ENCODE peak calls at places on chromosomes 1 and 21, in eight cellular contexts. One of them, this sample, is unnamed.

GRCh38 chr1:65658122-65658521 is 134.6 kb upstream of the PDE4B start:
- DNase-seq in NCI-H2081: no peak
- DNase-seq in PC-9: no peak
- DNase-seq in NCI-H2029: no peak
- DNase-seq in central memory CD4-positive, alpha-beta T cell: no peak
- DNase-seq in NCI-H1105 treated with DMSO at 0.1 percent for 48 hours: no peak
- DNase-seq in activated T-helper 1 cell treated with Interleukin-2 at 50 U/mL for 16 hours: no peak
- DNase-seq in cardiac fibroblast: no peak
- DNase-seq in this sample: no peak

GRCh38 chr1:28509705-28510349 is 4.0 kb downstream of the RCC1 start:
- DNase-seq in NCI-H2029: no peak
- DNase-seq in NCI-H1105 treated with DMSO at 0.1 percent for 48 hours: no peak
- DNase-seq in central memory CD4-positive, alpha-beta T cell: no peak
- DNase-seq in PC-9: no peak
- DNase-seq in cardiac fibroblast: peak; percentile 40
- DNase-seq in activated T-helper 1 cell treated with Interleukin-2 at 50 U/mL for 16 hours: no peak
- DNase-seq in NCI-H2081: peak; percentile 14
- DNase-seq in this sample: no peak

GRCh38 chr21:14383596-14384210 is 757 bp upstream of the HSPA13 start:
- DNase-seq in NCI-H2081: no peak
- DNase-seq in activated T-helper 1 cell treated with Interleukin-2 at 50 U/mL for 16 hours: no peak
- DNase-seq in cardiac fibroblast: peak; percentile 52
- DNase-seq in PC-9: no peak
- DNase-seq in NCI-H2029: no peak
- DNase-seq in central memory CD4-positive, alpha-beta T cell: no peak
- DNase-seq in NCI-H1105 treated with DMSO at 0.1 percent for 48 hours: peak; percentile 58
- DNase-seq in this sample: peak; percentile 14

GRCh38 chr21:32257952-32258785 is 20.7 kb downstream of the MIS18A start:
- DNase-seq in PC-9: peak; percentile 65
- DNase-seq in activated T-helper 1 cell treated with Interleukin-2 at 50 U/mL for 16 hours: no peak
- DNase-seq in NCI-H1105 treated with DMSO at 0.1 percent for 48 hours: peak; percentile 78
- DNase-seq in NCI-H2081: peak; percentile 73
- DNase-seq in NCI-H2029: peak; percentile 76
- DNase-seq in central memory CD4-positive, alpha-beta T cell: peak; percentile 10
- DNase-seq in cardiac fibroblast: peak; percentile 91
- DNase-seq in this sample: peak; percentile 79

GRCh38 chr1:153805042-153805745 is 30.0 kb downstream of the SLC27A3 start:
- DNase-seq in activated T-helper 1 cell treated with Interleukin-2 at 50 U/mL for 16 hours: peak; percentile 39
- DNase-seq in central memory CD4-positive, alpha-beta T cell: peak; percentile 86
- DNase-seq in NCI-H2081: no peak
- DNase-seq in cardiac fibroblast: peak; percentile 76
- DNase-seq in PC-9: peak; percentile 33
- DNase-seq in NCI-H2029: peak; percentile 49
- DNase-seq in NCI-H1105 treated with DMSO at 0.1 percent for 48 hours: peak; percentile 8
- DNase-seq in this sample: peak; percentile 91

GRCh38 chr1:24591781-24592180 is 35.9 kb downstream of the NCMAP start:
- DNase-seq in central memory CD4-positive, alpha-beta T cell: no peak
- DNase-seq in NCI-H2029: no peak
- DNase-seq in NCI-H2081: no peak
- DNase-seq in PC-9: no peak
- DNase-seq in cardiac fibroblast: no peak
- DNase-seq in NCI-H1105 treated with DMSO at 0.1 percent for 48 hours: no peak
- DNase-seq in activated T-helper 1 cell treated with Interleukin-2 at 50 U/mL for 16 hours: no peak
- DNase-seq in this sample: no peak

GRCh38 chr1:245599413-245600174 is 444.8 kb downstream of the KIF26B start:
- DNase-seq in NCI-H2029: no peak
- DNase-seq in PC-9: no peak
- DNase-seq in NCI-H1105 treated with DMSO at 0.1 percent for 48 hours: no peak
- DNase-seq in cardiac fibroblast: peak; percentile 98
- DNase-seq in activated T-helper 1 cell treated with Interleukin-2 at 50 U/mL for 16 hours: no peak
- DNase-seq in central memory CD4-positive, alpha-beta T cell: no peak
- DNase-seq in NCI-H2081: no peak
- DNase-seq in this sample: no peak

GRCh38 chr1:179926494-179927205 is 28.0 kb upstream of the CEP350 start:
- DNase-seq in NCI-H2029: no peak
- DNase-seq in NCI-H1105 treated with DMSO at 0.1 percent for 48 hours: no peak
- DNase-seq in activated T-helper 1 cell treated with Interleukin-2 at 50 U/mL for 16 hours: no peak
- DNase-seq in PC-9: no peak
- DNase-seq in cardiac fibroblast: peak; percentile 67
- DNase-seq in NCI-H2081: no peak
- DNase-seq in central memory CD4-positive, alpha-beta T cell: no peak
- DNase-seq in this sample: no peak

GRCh38 chr1:55314740-55315139 is 99.6 kb upstream of the USP24 start:
- DNase-seq in activated T-helper 1 cell treated with Interleukin-2 at 50 U/mL for 16 hours: no peak
- DNase-seq in central memory CD4-positive, alpha-beta T cell: no peak
- DNase-seq in PC-9: peak; percentile 25
- DNase-seq in NCI-H2029: peak; percentile 82
- DNase-seq in NCI-H2081: no peak
- DNase-seq in cardiac fibroblast: no peak
- DNase-seq in NCI-H1105 treated with DMSO at 0.1 percent for 48 hours: no peak
- DNase-seq in this sample: no peak

GRCh38 chr1:115337633-115338456 is at the start of gene NGF:
- DNase-seq in activated T-helper 1 cell treated with Interleukin-2 at 50 U/mL for 16 hours: no peak
- DNase-seq in cardiac fibroblast: peak; percentile 59
- DNase-seq in NCI-H2081: peak; percentile 4
- DNase-seq in NCI-H2029: no peak
- DNase-seq in NCI-H1105 treated with DMSO at 0.1 percent for 48 hours: peak; percentile 68
- DNase-seq in central memory CD4-positive, alpha-beta T cell: no peak
- DNase-seq in PC-9: peak; percentile 52
- DNase-seq in this sample: no peak

GRCh38 chr1:232726048-232726779 is 79.0 kb upstream of the MAP10 start:
- DNase-seq in NCI-H2081: no peak
- DNase-seq in NCI-H2029: no peak
- DNase-seq in cardiac fibroblast: peak; percentile 12
- DNase-seq in central memory CD4-positive, alpha-beta T cell: no peak
- DNase-seq in activated T-helper 1 cell treated with Interleukin-2 at 50 U/mL for 16 hours: no peak
- DNase-seq in NCI-H1105 treated with DMSO at 0.1 percent for 48 hours: no peak
- DNase-seq in PC-9: no peak
- DNase-seq in this sample: peak; percentile 10

GRCh38 chr1:201326710-201327109 is 43.4 kb downstream of the PKP1 start:
- DNase-seq in activated T-helper 1 cell treated with Interleukin-2 at 50 U/mL for 16 hours: no peak
- DNase-seq in central memory CD4-positive, alpha-beta T cell: no peak
- DNase-seq in PC-9: no peak
- DNase-seq in NCI-H1105 treated with DMSO at 0.1 percent for 48 hours: no peak
- DNase-seq in NCI-H2081: no peak
- DNase-seq in cardiac fibroblast: no peak
- DNase-seq in NCI-H2029: no peak
- DNase-seq in this sample: no peak

GRCh38 chr21:29647353-29647781 is 292.4 kb downstream of the GRIK1 start:
- DNase-seq in activated T-helper 1 cell treated with Interleukin-2 at 50 U/mL for 16 hours: no peak
- DNase-seq in NCI-H2029: no peak
- DNase-seq in PC-9: no peak
- DNase-seq in cardiac fibroblast: peak; percentile 84
- DNase-seq in central memory CD4-positive, alpha-beta T cell: no peak
- DNase-seq in NCI-H2081: no peak
- DNase-seq in NCI-H1105 treated with DMSO at 0.1 percent for 48 hours: no peak
- DNase-seq in this sample: no peak

GRCh38 chr1:40650075-40650474 is 15.4 kb downstream of the RIMS3 start:
- DNase-seq in NCI-H1105 treated with DMSO at 0.1 percent for 48 hours: no peak
- DNase-seq in PC-9: no peak
- DNase-seq in central memory CD4-positive, alpha-beta T cell: no peak
- DNase-seq in cardiac fibroblast: no peak
- DNase-seq in NCI-H2081: no peak
- DNase-seq in activated T-helper 1 cell treated with Interleukin-2 at 50 U/mL for 16 hours: no peak
- DNase-seq in NCI-H2029: peak; percentile 60
- DNase-seq in this sample: peak; percentile 58

GRCh38 chr1:42680921-42681683 is 1.1 kb upstream of the YBX1 start:
- DNase-seq in NCI-H2081: peak; percentile 56
- DNase-seq in central memory CD4-positive, alpha-beta T cell: peak; percentile 42
- DNase-seq in NCI-H2029: no peak
- DNase-seq in activated T-helper 1 cell treated with Interleukin-2 at 50 U/mL for 16 hours: no peak
- DNase-seq in PC-9: no peak
- DNase-seq in NCI-H1105 treated with DMSO at 0.1 percent for 48 hours: peak; percentile 58
- DNase-seq in cardiac fibroblast: peak; percentile 30
- DNase-seq in this sample: peak; percentile 31

GRCh38 chr1:164588388-164589341 is 29.7 kb downstream of the PBX1 start:
- DNase-seq in central memory CD4-positive, alpha-beta T cell: no peak
- DNase-seq in NCI-H2029: no peak
- DNase-seq in NCI-H2081: peak; percentile 26
- DNase-seq in activated T-helper 1 cell treated with Interleukin-2 at 50 U/mL for 16 hours: no peak
- DNase-seq in PC-9: no peak
- DNase-seq in cardiac fibroblast: peak; percentile 90
- DNase-seq in NCI-H1105 treated with DMSO at 0.1 percent for 48 hours: peak; percentile 85
- DNase-seq in this sample: no peak

GRCh38 chr1:82515650-82516049 is 714.9 kb downstream of the ADGRL2 start:
- DNase-seq in activated T-helper 1 cell treated with Interleukin-2 at 50 U/mL for 16 hours: no peak
- DNase-seq in NCI-H2081: no peak
- DNase-seq in central memory CD4-positive, alpha-beta T cell: no peak
- DNase-seq in PC-9: no peak
- DNase-seq in NCI-H2029: no peak
- DNase-seq in cardiac fibroblast: no peak
- DNase-seq in NCI-H1105 treated with DMSO at 0.1 percent for 48 hours: no peak
- DNase-seq in this sample: no peak

GRCh38 chr1:212951058-212951923 is 950 bp downstream of the VASH2 start:
- DNase-seq in cardiac fibroblast: no peak
- DNase-seq in NCI-H1105 treated with DMSO at 0.1 percent for 48 hours: no peak
- DNase-seq in PC-9: no peak
- DNase-seq in NCI-H2029: no peak
- DNase-seq in NCI-H2081: no peak
- DNase-seq in central memory CD4-positive, alpha-beta T cell: no peak
- DNase-seq in activated T-helper 1 cell treated with Interleukin-2 at 50 U/mL for 16 hours: no peak
- DNase-seq in this sample: peak; percentile 52

GRCh38 chr1:185015598-185015997 is 29.8 kb upstream of the RNF2 start:
- DNase-seq in NCI-H2029: no peak
- DNase-seq in PC-9: no peak
- DNase-seq in NCI-H1105 treated with DMSO at 0.1 percent for 48 hours: no peak
- DNase-seq in cardiac fibroblast: no peak
- DNase-seq in NCI-H2081: no peak
- DNase-seq in central memory CD4-positive, alpha-beta T cell: no peak
- DNase-seq in activated T-helper 1 cell treated with Interleukin-2 at 50 U/mL for 16 hours: no peak
- DNase-seq in this sample: no peak

GRCh38 chr1:89723144-89723543 is 90.2 kb downstream of the LRRC8C start:
- DNase-seq in PC-9: no peak
- DNase-seq in NCI-H1105 treated with DMSO at 0.1 percent for 48 hours: no peak
- DNase-seq in NCI-H2081: no peak
- DNase-seq in NCI-H2029: no peak
- DNase-seq in activated T-helper 1 cell treated with Interleukin-2 at 50 U/mL for 16 hours: no peak
- DNase-seq in cardiac fibroblast: no peak
- DNase-seq in central memory CD4-positive, alpha-beta T cell: no peak
- DNase-seq in this sample: no peak

GRCh38 chr21:32426066-32426465 is 13.6 kb downstream of the EVA1C start:
- DNase-seq in NCI-H1105 treated with DMSO at 0.1 percent for 48 hours: no peak
- DNase-seq in central memory CD4-positive, alpha-beta T cell: no peak
- DNase-seq in activated T-helper 1 cell treated with Interleukin-2 at 50 U/mL for 16 hours: no peak
- DNase-seq in NCI-H2081: no peak
- DNase-seq in cardiac fibroblast: no peak
- DNase-seq in PC-9: no peak
- DNase-seq in NCI-H2029: no peak
- DNase-seq in this sample: no peak

GRCh38 chr1:41802532-41803501 is 115.9 kb downstream of the HIVEP3 start:
- DNase-seq in central memory CD4-positive, alpha-beta T cell: peak; percentile 52
- DNase-seq in NCI-H2029: peak; percentile 91
- DNase-seq in PC-9: no peak
- DNase-seq in cardiac fibroblast: peak; percentile 48
- DNase-seq in activated T-helper 1 cell treated with Interleukin-2 at 50 U/mL for 16 hours: no peak
- DNase-seq in NCI-H2081: no peak
- DNase-seq in NCI-H1105 treated with DMSO at 0.1 percent for 48 hours: no peak
- DNase-seq in this sample: peak; percentile 14

GRCh38 chr1:201949491-201949890 is 3.1 kb upstream of the LMOD1 start:
- DNase-seq in activated T-helper 1 cell treated with Interleukin-2 at 50 U/mL for 16 hours: no peak
- DNase-seq in NCI-H2081: no peak
- DNase-seq in NCI-H1105 treated with DMSO at 0.1 percent for 48 hours: no peak
- DNase-seq in PC-9: no peak
- DNase-seq in central memory CD4-positive, alpha-beta T cell: no peak
- DNase-seq in cardiac fibroblast: peak; percentile 25
- DNase-seq in NCI-H2029: no peak
- DNase-seq in this sample: no peak

GRCh38 chr1:230398856-230399255 is 27.3 kb downstream of the PGBD5 start:
- DNase-seq in NCI-H2029: no peak
- DNase-seq in central memory CD4-positive, alpha-beta T cell: no peak
- DNase-seq in cardiac fibroblast: no peak
- DNase-seq in activated T-helper 1 cell treated with Interleukin-2 at 50 U/mL for 16 hours: no peak
- DNase-seq in PC-9: no peak
- DNase-seq in NCI-H1105 treated with DMSO at 0.1 percent for 48 hours: no peak
- DNase-seq in NCI-H2081: no peak
- DNase-seq in this sample: no peak

GRCh38 chr21:36134820-36135390 is at the start of gene CBR3:
- DNase-seq in NCI-H2029: no peak
- DNase-seq in cardiac fibroblast: peak; percentile 76
- DNase-seq in NCI-H2081: peak; percentile 21
- DNase-seq in activated T-helper 1 cell treated with Interleukin-2 at 50 U/mL for 16 hours: peak; percentile 24
- DNase-seq in NCI-H1105 treated with DMSO at 0.1 percent for 48 hours: no peak
- DNase-seq in PC-9: peak; percentile 60
- DNase-seq in central memory CD4-positive, alpha-beta T cell: peak; percentile 42
- DNase-seq in this sample: peak; percentile 55

GRCh38 chr1:116228501-116228900 is 117.3 kb downstream of the MAB21L3 start:
- DNase-seq in NCI-H2029: no peak
- DNase-seq in NCI-H2081: no peak
- DNase-seq in cardiac fibroblast: no peak
- DNase-seq in central memory CD4-positive, alpha-beta T cell: no peak
- DNase-seq in NCI-H1105 treated with DMSO at 0.1 percent for 48 hours: no peak
- DNase-seq in activated T-helper 1 cell treated with Interleukin-2 at 50 U/mL for 16 hours: no peak
- DNase-seq in PC-9: no peak
- DNase-seq in this sample: peak; percentile 23

GRCh38 chr1:94981574-94981973 is 54.7 kb upstream of the CNN3 start:
- DNase-seq in cardiac fibroblast: no peak
- DNase-seq in NCI-H2081: no peak
- DNase-seq in PC-9: no peak
- DNase-seq in NCI-H2029: no peak
- DNase-seq in NCI-H1105 treated with DMSO at 0.1 percent for 48 hours: no peak
- DNase-seq in activated T-helper 1 cell treated with Interleukin-2 at 50 U/mL for 16 hours: no peak
- DNase-seq in central memory CD4-positive, alpha-beta T cell: no peak
- DNase-seq in this sample: no peak

GRCh38 chr1:68010543-68010942 is 39.9 kb downstream of the DIRAS3 start:
- DNase-seq in NCI-H1105 treated with DMSO at 0.1 percent for 48 hours: no peak
- DNase-seq in cardiac fibroblast: peak; percentile 26
- DNase-seq in PC-9: no peak
- DNase-seq in central memory CD4-positive, alpha-beta T cell: no peak
- DNase-seq in activated T-helper 1 cell treated with Interleukin-2 at 50 U/mL for 16 hours: no peak
- DNase-seq in NCI-H2081: no peak
- DNase-seq in NCI-H2029: no peak
- DNase-seq in this sample: no peak

GRCh38 chr21:14545906-14546480 is at the start of gene SAMSN1:
- DNase-seq in cardiac fibroblast: peak; percentile 42
- DNase-seq in activated T-helper 1 cell treated with Interleukin-2 at 50 U/mL for 16 hours: peak; percentile 44
- DNase-seq in NCI-H2029: no peak
- DNase-seq in NCI-H1105 treated with DMSO at 0.1 percent for 48 hours: no peak
- DNase-seq in NCI-H2081: no peak
- DNase-seq in central memory CD4-positive, alpha-beta T cell: peak; percentile 81
- DNase-seq in PC-9: no peak
- DNase-seq in this sample: peak; percentile 60

GRCh38 chr1:233316473-233316872 is 11.1 kb upstream of the MAP3K21 start:
- DNase-seq in central memory CD4-positive, alpha-beta T cell: no peak
- DNase-seq in NCI-H2081: no peak
- DNase-seq in activated T-helper 1 cell treated with Interleukin-2 at 50 U/mL for 16 hours: no peak
- DNase-seq in NCI-H2029: no peak
- DNase-seq in PC-9: no peak
- DNase-seq in NCI-H1105 treated with DMSO at 0.1 percent for 48 hours: no peak
- DNase-seq in cardiac fibroblast: no peak
- DNase-seq in this sample: no peak

GRCh38 chr1:162720996-162721395 is 69.5 kb upstream of the HSD17B7 start:
- DNase-seq in NCI-H1105 treated with DMSO at 0.1 percent for 48 hours: no peak
- DNase-seq in NCI-H2081: no peak
- DNase-seq in NCI-H2029: no peak
- DNase-seq in central memory CD4-positive, alpha-beta T cell: no peak
- DNase-seq in activated T-helper 1 cell treated with Interleukin-2 at 50 U/mL for 16 hours: no peak
- DNase-seq in cardiac fibroblast: no peak
- DNase-seq in PC-9: no peak
- DNase-seq in this sample: no peak

GRCh38 chr1:46039571-46040052 is 92.8 kb downstream of the PIK3R3 start:
- DNase-seq in central memory CD4-positive, alpha-beta T cell: no peak
- DNase-seq in NCI-H2081: peak; percentile 86
- DNase-seq in NCI-H1105 treated with DMSO at 0.1 percent for 48 hours: peak; percentile 39
- DNase-seq in activated T-helper 1 cell treated with Interleukin-2 at 50 U/mL for 16 hours: no peak
- DNase-seq in PC-9: peak; percentile 23
- DNase-seq in NCI-H2029: peak; percentile 96
- DNase-seq in cardiac fibroblast: peak; percentile 66
- DNase-seq in this sample: no peak

GRCh38 chr1:53207726-53208125 is 11.1 kb downstream of the CPT2 start:
- DNase-seq in NCI-H2081: no peak
- DNase-seq in PC-9: no peak
- DNase-seq in activated T-helper 1 cell treated with Interleukin-2 at 50 U/mL for 16 hours: no peak
- DNase-seq in central memory CD4-positive, alpha-beta T cell: no peak
- DNase-seq in cardiac fibroblast: peak; percentile 55
- DNase-seq in NCI-H2029: no peak
- DNase-seq in NCI-H1105 treated with DMSO at 0.1 percent for 48 hours: no peak
- DNase-seq in this sample: no peak

GRCh38 chr21:21807598-21807903 is 809.3 kb downstream of the NCAM2 start:
- DNase-seq in activated T-helper 1 cell treated with Interleukin-2 at 50 U/mL for 16 hours: no peak
- DNase-seq in PC-9: no peak
- DNase-seq in central memory CD4-positive, alpha-beta T cell: no peak
- DNase-seq in NCI-H2029: no peak
- DNase-seq in NCI-H2081: peak; percentile 4
- DNase-seq in cardiac fibroblast: no peak
- DNase-seq in NCI-H1105 treated with DMSO at 0.1 percent for 48 hours: peak; percentile 37
- DNase-seq in this sample: no peak